ENCODE peak calls at places on chromosomes 5 and 9, in four cellular contexts. One of them, this sample, is unnamed.

GRCh38 chr5:179974281-179974945 is 66.7 kb upstream of the TBC1D9B start:
- DNase-seq in astrocyte: no peak
- DNase-seq in CD8-positive, alpha-beta memory T cell: no peak
- DNase-seq in keratinocyte: no peak
- DNase-seq in this sample: no peak

GRCh38 chr9:119375892-119376291 is 6.7 kb upstream of the BRINP1 start:
- DNase-seq in astrocyte: peak
- DNase-seq in CD8-positive, alpha-beta memory T cell: no peak
- DNase-seq in keratinocyte: no peak
- DNase-seq in this sample: no peak

GRCh38 chr5:169302491-169303118 is 1.7 kb upstream of the SLIT3 start:
- DNase-seq in astrocyte: peak
- DNase-seq in CD8-positive, alpha-beta memory T cell: peak
- DNase-seq in keratinocyte: peak
- DNase-seq in this sample: peak

GRCh38 chr5:78829811-78830499 is 155.2 kb downstream of the ARSB start:
- DNase-seq in astrocyte: no peak
- DNase-seq in CD8-positive, alpha-beta memory T cell: no peak
- DNase-seq in keratinocyte: no peak
- DNase-seq in this sample: no peak

GRCh38 chr9:7967093-7967827 is 167.7 kb upstream of the DMAC1 start:
- DNase-seq in astrocyte: no peak
- DNase-seq in CD8-positive, alpha-beta memory T cell: no peak
- DNase-seq in keratinocyte: no peak
- DNase-seq in this sample: no peak

GRCh38 chr5:11050596-11051304 is 289.7 kb upstream of the DAP start:
- DNase-seq in astrocyte: peak
- DNase-seq in CD8-positive, alpha-beta memory T cell: no peak
- DNase-seq in keratinocyte: no peak
- DNase-seq in this sample: no peak

GRCh38 chr5:38113456-38113855 is 144.9 kb upstream of the EGFLAM start:
- DNase-seq in astrocyte: no peak
- DNase-seq in CD8-positive, alpha-beta memory T cell: no peak
- DNase-seq in keratinocyte: no peak
- DNase-seq in this sample: no peak

GRCh38 chr5:178940569-178941360 is at the start of gene ZNF454:
- DNase-seq in astrocyte: peak
- DNase-seq in CD8-positive, alpha-beta memory T cell: no peak
- DNase-seq in keratinocyte: no peak
- DNase-seq in this sample: peak

GRCh38 chr9:126459546-126459945 is 132.9 kb downstream of the MVB12B start:
- DNase-seq in astrocyte: no peak
- DNase-seq in CD8-positive, alpha-beta memory T cell: no peak
- DNase-seq in keratinocyte: no peak
- DNase-seq in this sample: no peak

GRCh38 chr5:170917113-170917512 is 55.3 kb downstream of the RANBP17 start:
- DNase-seq in astrocyte: no peak
- DNase-seq in CD8-positive, alpha-beta memory T cell: no peak
- DNase-seq in keratinocyte: no peak
- DNase-seq in this sample: no peak

GRCh38 chr5:135481908-135482307 is 29.8 kb upstream of the TIFAB start:
- DNase-seq in astrocyte: no peak
- DNase-seq in CD8-positive, alpha-beta memory T cell: no peak
- DNase-seq in keratinocyte: no peak
- DNase-seq in this sample: no peak

GRCh38 chr5:7714119-7714518 is 136.8 kb downstream of the CFAP90 start:
- DNase-seq in astrocyte: peak
- DNase-seq in CD8-positive, alpha-beta memory T cell: no peak
- DNase-seq in keratinocyte: peak
- DNase-seq in this sample: no peak

GRCh38 chr5:76081811-76082783 is 1.1 kb upstream of the SV2C start:
- DNase-seq in astrocyte: no peak
- DNase-seq in CD8-positive, alpha-beta memory T cell: no peak
- DNase-seq in keratinocyte: no peak
- DNase-seq in this sample: no peak

GRCh38 chr5:108101105-108101504 is 280.8 kb downstream of the FBXL17 start:
- DNase-seq in astrocyte: peak
- DNase-seq in CD8-positive, alpha-beta memory T cell: no peak
- DNase-seq in keratinocyte: no peak
- DNase-seq in this sample: no peak

GRCh38 chr5:121273818-121274433 is 577.8 kb upstream of the FTMT start:
- DNase-seq in astrocyte: peak
- DNase-seq in CD8-positive, alpha-beta memory T cell: no peak
- DNase-seq in keratinocyte: no peak
- DNase-seq in this sample: no peak

GRCh38 chr5:5483880-5484595 is 61.6 kb downstream of the ICE1 start:
- DNase-seq in astrocyte: peak
- DNase-seq in CD8-positive, alpha-beta memory T cell: no peak
- DNase-seq in keratinocyte: no peak
- DNase-seq in this sample: no peak

GRCh38 chr5:89864941-89865340 is 544.6 kb downstream of the CETN3 start:
- DNase-seq in astrocyte: no peak
- DNase-seq in CD8-positive, alpha-beta memory T cell: no peak
- DNase-seq in keratinocyte: no peak
- DNase-seq in this sample: no peak

GRCh38 chr5:171462136-171462927 is 42.9 kb downstream of the FGF18 start:
- DNase-seq in astrocyte: no peak
- DNase-seq in CD8-positive, alpha-beta memory T cell: no peak
- DNase-seq in keratinocyte: no peak
- DNase-seq in this sample: no peak

GRCh38 chr5:129398279-129398678 is 61.8 kb upstream of the ADAMTS19 start:
- DNase-seq in astrocyte: no peak
- DNase-seq in CD8-positive, alpha-beta memory T cell: no peak
- DNase-seq in keratinocyte: no peak
- DNase-seq in this sample: no peak

GRCh38 chr5:56910123-56910951 is 941 bp downstream of the SETD9 start:
- DNase-seq in astrocyte: peak
- DNase-seq in CD8-positive, alpha-beta memory T cell: peak
- DNase-seq in keratinocyte: peak
- DNase-seq in this sample: peak

GRCh38 chr5:40646286-40646685 is 33.4 kb upstream of the PTGER4 start:
- DNase-seq in astrocyte: no peak
- DNase-seq in CD8-positive, alpha-beta memory T cell: no peak
- DNase-seq in keratinocyte: no peak
- DNase-seq in this sample: no peak

GRCh38 chr5:32475338-32476097 is 31.0 kb upstream of the ZFR start:
- DNase-seq in astrocyte: no peak
- DNase-seq in CD8-positive, alpha-beta memory T cell: no peak
- DNase-seq in keratinocyte: no peak
- DNase-seq in this sample: no peak

GRCh38 chr9:95820076-95820475 is 55.4 kb upstream of the ERCC6L2 start:
- DNase-seq in astrocyte: no peak
- DNase-seq in CD8-positive, alpha-beta memory T cell: no peak
- DNase-seq in keratinocyte: no peak
- DNase-seq in this sample: no peak

GRCh38 chr9:11194249-11194648 is 581.4 kb upstream of the PTPRD start:
- DNase-seq in astrocyte: no peak
- DNase-seq in CD8-positive, alpha-beta memory T cell: no peak
- DNase-seq in keratinocyte: no peak
- DNase-seq in this sample: no peak

GRCh38 chr9:116002624-116003023 is 151.0 kb upstream of the PAPPA start:
- DNase-seq in astrocyte: peak
- DNase-seq in CD8-positive, alpha-beta memory T cell: no peak
- DNase-seq in keratinocyte: no peak
- DNase-seq in this sample: no peak

GRCh38 chr9:36401179-36401740 is 1.2 kb upstream of the RNF38 start:
- DNase-seq in astrocyte: peak
- DNase-seq in CD8-positive, alpha-beta memory T cell: no peak
- DNase-seq in keratinocyte: no peak
- DNase-seq in this sample: no peak

GRCh38 chr9:27835746-27836145 is 262.5 kb upstream of the C9orf72 start:
- DNase-seq in astrocyte: no peak
- DNase-seq in CD8-positive, alpha-beta memory T cell: no peak
- DNase-seq in keratinocyte: no peak
- DNase-seq in this sample: no peak

GRCh38 chr9:35814106-35814840 is 569 bp downstream of the HINT2 start:
- DNase-seq in astrocyte: peak
- DNase-seq in CD8-positive, alpha-beta memory T cell: peak
- DNase-seq in keratinocyte: no peak
- DNase-seq in this sample: peak

GRCh38 chr9:137199411-137200121 is 975 bp downstream of the TPRN start:
- DNase-seq in astrocyte: no peak
- DNase-seq in CD8-positive, alpha-beta memory T cell: no peak
- DNase-seq in keratinocyte: no peak
- DNase-seq in this sample: no peak

GRCh38 chr9:130872058-130872453 is 24.6 kb downstream of the QRFP start:
- DNase-seq in astrocyte: no peak
- DNase-seq in CD8-positive, alpha-beta memory T cell: no peak
- DNase-seq in keratinocyte: no peak
- DNase-seq in this sample: no peak

DNA sequence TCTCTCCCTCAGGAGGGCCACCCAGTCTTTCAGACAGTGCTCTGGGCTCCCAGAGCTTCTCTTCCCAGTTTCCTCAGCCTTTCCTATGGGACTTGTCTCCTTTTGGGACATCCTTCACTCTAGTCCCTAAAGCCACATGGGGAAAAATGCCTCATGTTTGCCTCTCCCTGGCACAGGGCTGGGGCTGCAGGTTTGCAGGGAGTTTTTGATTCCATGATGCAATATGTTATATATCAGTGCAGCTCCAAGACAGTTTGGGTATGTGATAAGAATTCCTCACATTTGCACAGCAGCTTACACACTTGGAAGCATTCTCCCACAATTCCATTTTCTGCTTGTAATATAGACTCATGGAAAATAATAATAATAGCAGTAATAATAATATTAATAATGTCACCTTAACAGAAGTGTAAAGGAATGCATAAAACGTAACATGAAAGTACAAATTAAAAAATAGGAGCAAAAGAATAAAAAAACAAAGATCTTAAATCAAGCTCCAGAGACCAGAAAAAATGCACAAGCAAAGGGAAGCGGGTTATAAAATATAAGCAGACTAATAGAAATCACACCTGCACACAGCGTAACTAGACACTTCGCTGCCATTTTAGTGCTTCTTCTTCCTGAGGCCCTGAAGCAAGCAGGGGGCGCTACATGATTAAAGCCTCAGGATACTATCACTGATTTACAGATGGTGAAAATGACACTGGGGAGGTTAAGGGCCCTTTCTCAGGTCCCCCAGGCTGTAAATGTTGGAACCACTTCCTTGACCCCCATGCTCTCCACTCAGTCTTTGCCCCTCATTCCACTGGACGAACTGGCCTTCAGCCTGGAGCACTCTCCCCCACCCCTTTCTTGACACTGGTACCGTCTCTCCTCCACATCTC is 70.0 kb upstream of the IL17B start:
- DNase-seq in astrocyte: no peak
- DNase-seq in CD8-positive, alpha-beta memory T cell: no peak
- DNase-seq in keratinocyte: no peak
- DNase-seq in this sample: no peak
- H3K27ac ChIP-seq in astrocyte: no peak
- H3K27ac ChIP-seq in CD8-positive, alpha-beta memory T cell: no peak
- H3K27ac ChIP-seq in keratinocyte: no peak
- H3K27ac ChIP-seq in this sample: peak

GRCh38 chr9:3743901-3744413 is 218.2 kb upstream of the RFX3 start:
- DNase-seq in astrocyte: no peak
- DNase-seq in CD8-positive, alpha-beta memory T cell: no peak
- DNase-seq in keratinocyte: no peak
- DNase-seq in this sample: no peak

GRCh38 chr9:3735251-3735650 is 209.4 kb upstream of the RFX3 start:
- DNase-seq in astrocyte: no peak
- DNase-seq in CD8-positive, alpha-beta memory T cell: no peak
- DNase-seq in keratinocyte: no peak
- DNase-seq in this sample: no peak

GRCh38 chr9:3741729-3742128 is 215.9 kb upstream of the RFX3 start:
- DNase-seq in astrocyte: no peak
- DNase-seq in CD8-positive, alpha-beta memory T cell: no peak
- DNase-seq in keratinocyte: no peak
- DNase-seq in this sample: no peak

GRCh38 chr9:3736186-3736585 is 210.4 kb upstream of the RFX3 start:
- DNase-seq in astrocyte: no peak
- DNase-seq in CD8-positive, alpha-beta memory T cell: no peak
- DNase-seq in keratinocyte: no peak
- DNase-seq in this sample: no peak

GRCh38 chr9:3740690-3741419 is 215.1 kb upstream of the RFX3 start:
- DNase-seq in astrocyte: peak
- DNase-seq in CD8-positive, alpha-beta memory T cell: no peak
- DNase-seq in keratinocyte: peak
- DNase-seq in this sample: no peak
- H3K27ac ChIP-seq in astrocyte: no peak
- H3K27ac ChIP-seq in CD8-positive, alpha-beta memory T cell: no peak
- H3K27ac ChIP-seq in keratinocyte: peak
- H3K27ac ChIP-seq in this sample: peak

DNA sequence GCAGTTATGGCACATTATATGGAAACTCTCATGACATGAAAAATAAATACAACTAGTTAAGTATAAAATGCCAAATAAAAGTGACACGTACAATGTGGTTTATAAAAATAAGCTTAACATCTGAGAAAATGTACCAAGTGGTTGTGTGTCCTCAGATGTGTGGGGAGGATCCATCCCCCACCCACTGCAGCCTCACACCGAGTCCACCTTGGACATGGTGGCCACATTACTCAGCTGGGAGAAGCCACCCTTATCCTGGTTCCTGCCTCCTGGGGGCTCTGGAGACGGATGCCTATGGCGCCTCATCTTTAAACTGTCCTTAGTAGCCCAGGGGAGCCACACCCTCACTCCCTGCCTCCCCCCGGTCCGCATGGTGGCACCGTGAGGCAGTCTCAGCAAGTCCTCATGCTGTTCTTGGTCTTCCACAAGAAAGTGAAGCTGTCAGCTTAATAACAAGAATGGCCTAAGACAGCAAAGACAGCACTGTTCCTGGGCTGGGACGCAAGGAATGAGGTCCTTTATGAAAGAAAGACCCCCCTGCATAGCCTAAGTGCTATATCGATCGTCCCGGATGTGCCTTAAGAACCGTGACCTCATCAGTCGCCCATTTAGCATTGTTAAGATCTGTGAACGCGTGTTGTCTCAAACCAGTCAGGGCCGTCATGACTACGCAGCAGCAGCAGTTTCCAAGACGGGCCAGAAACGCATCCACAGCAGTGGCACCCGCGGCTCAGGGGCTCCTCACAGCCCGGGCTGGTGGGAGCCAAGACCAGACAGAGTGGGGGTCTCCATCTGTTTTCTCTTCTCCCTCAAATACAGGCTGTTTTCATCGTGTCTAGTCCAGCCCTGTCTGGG is 56.4 kb downstream of the IPPK start:
- DNase-seq in astrocyte: no peak
- DNase-seq in CD8-positive, alpha-beta memory T cell: no peak
- DNase-seq in keratinocyte: no peak
- DNase-seq in this sample: no peak
- H3K27ac ChIP-seq in astrocyte: no peak
- H3K27ac ChIP-seq in CD8-positive, alpha-beta memory T cell: no peak
- H3K27ac ChIP-seq in keratinocyte: no peak
- H3K27ac ChIP-seq in this sample: no peak

GRCh38 chr9:134215395-134215708 is 51.0 kb upstream of the RNU6ATAC start:
- DNase-seq in astrocyte: no peak
- DNase-seq in CD8-positive, alpha-beta memory T cell: no peak
- DNase-seq in keratinocyte: no peak
- DNase-seq in this sample: no peak

GRCh38 chr9:134214766-134215394 is 50.5 kb upstream of the RNU6ATAC start:
- DNase-seq in astrocyte: no peak
- DNase-seq in CD8-positive, alpha-beta memory T cell: no peak
- DNase-seq in keratinocyte: no peak
- DNase-seq in this sample: no peak

GRCh38 chr9:134213508-134214394 is 49.4 kb upstream of the RNU6ATAC start:
- DNase-seq in astrocyte: no peak
- DNase-seq in CD8-positive, alpha-beta memory T cell: no peak
- DNase-seq in keratinocyte: no peak
- DNase-seq in this sample: no peak

GRCh38 chr9:134212809-134213507 is 48.6 kb upstream of the RNU6ATAC start:
- DNase-seq in astrocyte: no peak
- DNase-seq in CD8-positive, alpha-beta memory T cell: no peak
- DNase-seq in keratinocyte: no peak
- DNase-seq in this sample: no peak

GRCh38 chr9:134214395-134214765 is 50.0 kb upstream of the RNU6ATAC start:
- DNase-seq in astrocyte: no peak
- DNase-seq in CD8-positive, alpha-beta memory T cell: no peak
- DNase-seq in keratinocyte: no peak
- DNase-seq in this sample: no peak
- H3K27ac ChIP-seq in astrocyte: no peak
- H3K27ac ChIP-seq in CD8-positive, alpha-beta memory T cell: no peak
- H3K27ac ChIP-seq in keratinocyte: no peak
- H3K27ac ChIP-seq in this sample: peak

This sample was measured in breast epithelium.